ENCODE peak calls at places on chromosomes 16 and 17, in six cellular contexts. C, A, E, N, Q and B are unnamed samples. For H3K4me1, the result is how much of the 10 kb centered on the place peaks cover.

GRCh38 chr17:70168044-70168978 is 1.0 kb upstream of the KCNJ2 start:
- DNase-seq in C (peak), A (peak), E (peak), N (no peak), Q (peak), B (peak)

GRCh38 chr17:12134101-12134500 is 113.4 kb downstream of the MAP2K4 start:
- DNase-seq in C (no peak), A (no peak), E (no peak), N (no peak), Q (no peak), B (no peak)

GRCh38 chr16:82027629-82028035 is 7.4 kb upstream of the HSD17B2 start:
- DNase-seq in C (no peak), A (no peak), E (peak), N (no peak), Q (no peak), B (no peak)

GRCh38 chr16:25707982-25708583 is 16.3 kb downstream of the HS3ST4 start:
- DNase-seq in C (peak), A (peak), E (peak), N (peak), Q (no peak), B (no peak)

GRCh38 chr16:16137110-16137509 is 86.2 kb downstream of the ABCC6 start:
- DNase-seq in C (peak), A (peak), E (no peak), N (no peak), Q (no peak), B (no peak)

GRCh38 chr16:1335996-1336395 is 2.6 kb downstream of the BAIAP3 start:
- DNase-seq in C (peak), A (no peak), E (no peak), N (no peak), Q (no peak), B (peak)

GRCh38 chr17:15319461-15319860 is 21.9 kb downstream of the TEKT3 start:
- DNase-seq in C (no peak), A (no peak), E (no peak), N (no peak), Q (no peak), B (no peak)

GRCh38 chr16:2337431-2338296 is 2.9 kb downstream of the ABCA3 start:
- DNase-seq in C (no peak), A (no peak), E (no peak), N (no peak), Q (no peak), B (no peak)

GRCh38 chr17:34261568-34261967 is 6.5 kb downstream of the CCL2 start:
- DNase-seq in C (no peak), A (no peak), E (no peak), N (no peak), Q (no peak), B (no peak)

DNA sequence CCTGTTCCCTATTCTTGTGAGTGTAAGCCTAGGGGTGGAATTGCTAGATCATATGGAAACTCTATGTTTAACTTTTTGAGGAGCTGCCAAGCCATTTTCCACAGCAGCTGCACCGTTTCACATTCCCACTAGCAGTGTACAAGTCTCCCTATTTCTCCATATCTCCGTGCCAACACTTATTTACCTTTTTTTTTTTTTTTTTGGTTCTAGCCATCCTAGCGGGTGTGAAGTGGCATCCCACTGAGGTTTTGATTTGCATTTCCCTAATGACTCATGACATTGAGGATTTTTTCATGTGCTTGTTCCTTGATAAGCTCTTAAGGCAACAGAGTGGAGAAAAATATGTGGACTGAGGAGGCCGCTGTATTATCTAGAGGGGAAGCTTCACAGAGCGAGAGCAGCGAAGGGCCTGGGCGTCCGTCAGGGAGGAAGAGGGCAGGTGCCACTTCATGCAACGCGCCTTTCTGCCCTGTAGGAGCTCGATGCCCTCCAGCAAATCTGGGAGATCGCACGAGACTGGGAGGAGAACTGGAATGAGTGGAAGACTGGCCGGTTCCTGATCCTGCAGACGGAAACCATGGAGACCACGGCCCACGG is 50.0 kb downstream of the DNAH2 start:
- DNase-seq in C (peak), A (no peak), E (no peak), N (no peak), Q (peak), B (no peak)
- H3K4me3 ChIP-seq in C (no peak), A (no peak), E (no peak), N (no peak), Q (no peak), B (no peak)

GRCh38 chr17:4174556-4174955 is 31.6 kb downstream of the CYB5D2 start:
- DNase-seq in C (no peak), A (no peak), E (no peak), N (no peak), Q (no peak), B (no peak)
- H3K9ac ChIP-seq in C (no peak), A (no peak), E (no peak), N (no peak), Q (no peak), B (no peak)

GRCh38 chr16:19135896-19136438 is 22.2 kb downstream of the ITPRIPL2 start:
- DNase-seq in C (peak), A (peak), E (peak), N (no peak), Q (peak), B (no peak)

GRCh38 chr16:19135201-19135838 is 21.6 kb downstream of the ITPRIPL2 start:
- DNase-seq in C (peak), A (no peak), E (no peak), N (no peak), Q (no peak), B (no peak)

GRCh38 chr16:19132898-19133297 is 19.1 kb downstream of the ITPRIPL2 start:
- DNase-seq in C (no peak), A (no peak), E (no peak), N (no peak), Q (no peak), B (no peak)

GRCh38 chr16:19131809-19132777 is 18.3 kb downstream of the ITPRIPL2 start:
- DNase-seq in C (peak), A (peak), E (no peak), N (no peak), Q (no peak), B (no peak)

DNA sequence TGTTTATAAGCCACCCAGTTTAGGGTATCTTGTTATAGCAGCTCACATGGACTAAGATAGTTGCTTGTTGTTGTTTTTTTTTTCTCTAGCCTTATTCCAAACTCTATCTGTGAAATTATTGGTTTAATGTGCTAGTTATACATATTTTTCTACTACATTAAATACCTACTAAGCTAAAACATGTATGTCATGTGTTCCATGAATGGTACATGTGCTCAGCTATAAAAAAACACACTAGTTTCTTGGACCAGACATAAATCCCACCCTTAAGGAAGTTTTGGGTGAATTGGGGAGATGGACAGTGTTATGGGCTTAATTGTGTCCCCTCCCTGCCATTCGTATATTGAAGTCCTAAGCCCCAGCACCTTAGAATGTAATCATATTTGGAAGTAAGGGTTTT is 19.8 kb downstream of the ITPRIPL2 start:
- DNase-seq in C (no peak), A (no peak), E (no peak), N (no peak), Q (no peak), B (no peak)
- H3K4me1 ChIP-seq in C (under half), A (under half), E (under half), N (half or more), Q (under half), B (half or more)

DNA sequence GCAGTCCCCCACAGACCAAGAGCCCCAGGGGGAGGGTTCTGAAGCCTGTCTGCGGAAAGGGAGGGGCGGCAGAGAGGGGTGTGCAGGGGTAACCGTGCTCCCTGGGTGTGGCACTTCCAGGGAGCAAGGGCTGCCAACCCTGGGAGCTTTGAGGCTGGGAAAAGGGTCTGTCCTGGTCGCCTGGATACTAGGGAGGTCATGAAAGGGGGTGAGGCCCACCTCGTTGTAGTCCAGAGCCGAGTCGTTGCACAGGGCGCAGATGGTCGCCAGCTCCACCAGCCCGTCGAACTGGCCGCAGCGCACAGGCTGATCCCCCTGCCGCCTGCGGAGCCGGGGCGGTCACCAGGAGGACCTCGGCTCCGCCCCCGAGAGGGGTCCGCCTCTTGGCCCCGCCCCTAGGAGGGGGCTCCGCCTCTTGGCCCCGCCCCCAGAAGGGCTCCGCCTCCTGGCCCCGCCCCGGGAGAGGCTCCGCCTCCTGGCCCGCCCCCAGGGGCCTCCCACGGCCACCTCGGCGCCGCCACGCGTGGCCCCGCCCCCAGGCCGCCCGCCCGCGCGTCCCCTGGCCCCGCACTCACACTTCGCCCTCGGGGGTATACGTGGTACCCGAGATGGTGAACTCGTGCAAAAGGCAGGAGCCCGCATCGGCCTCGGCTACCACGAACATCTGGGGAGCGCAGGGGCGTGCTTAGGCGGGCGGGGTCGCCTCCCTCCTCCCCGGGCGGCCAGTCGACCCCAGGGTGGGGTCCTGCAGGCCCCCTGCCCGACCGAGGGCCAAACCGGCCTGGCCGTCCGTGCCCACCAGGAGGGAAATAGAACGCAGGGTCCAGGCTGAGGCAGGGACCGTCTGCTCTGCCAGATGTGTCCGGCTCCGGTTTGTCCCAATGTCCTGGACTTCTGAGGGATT is 19.5 kb downstream of the ATP2A3 start:
- DNase-seq in C (peak), A (peak), E (no peak), N (peak), Q (peak), B (peak)
- H3K4me3 ChIP-seq in C (peak), A (peak), E (no peak), N (peak), Q (peak), B (peak)

DNA sequence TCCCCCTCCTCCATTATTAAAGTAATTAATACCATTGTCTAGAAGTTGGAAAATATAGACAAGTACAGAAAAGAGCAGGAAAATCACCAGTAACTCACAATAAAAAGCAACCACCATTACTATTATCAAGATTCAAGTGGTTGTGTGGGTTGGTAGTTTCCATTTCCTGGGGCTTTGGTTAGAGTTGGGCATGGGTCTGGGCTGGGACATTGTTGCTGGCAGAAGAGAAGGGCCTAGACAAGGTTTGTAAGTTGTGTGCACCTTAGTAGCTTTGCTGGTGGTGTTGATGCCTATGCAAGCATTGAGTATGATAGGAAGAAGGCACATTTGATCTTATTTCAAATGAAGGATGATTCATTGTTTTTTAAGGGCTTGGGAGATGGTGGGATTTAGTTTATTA is 25.4 kb upstream of the NFATC3 start:
- DNase-seq in C (no peak), A (no peak), E (no peak), N (no peak), Q (no peak), B (no peak)
- H3K9ac ChIP-seq in C (no peak), A (no peak), E (no peak), N (no peak), Q (no peak), B (no peak)

GRCh38 chr16:11737678-11738077 is 5.0 kb downstream of the TXNDC11 start:
- DNase-seq in C (no peak), A (no peak), E (no peak), N (no peak), Q (no peak), B (no peak)
- H3K4me1 ChIP-seq in C (under half), A (under half), E (under half), N (under half), Q (under half), B (under half)

DNA sequence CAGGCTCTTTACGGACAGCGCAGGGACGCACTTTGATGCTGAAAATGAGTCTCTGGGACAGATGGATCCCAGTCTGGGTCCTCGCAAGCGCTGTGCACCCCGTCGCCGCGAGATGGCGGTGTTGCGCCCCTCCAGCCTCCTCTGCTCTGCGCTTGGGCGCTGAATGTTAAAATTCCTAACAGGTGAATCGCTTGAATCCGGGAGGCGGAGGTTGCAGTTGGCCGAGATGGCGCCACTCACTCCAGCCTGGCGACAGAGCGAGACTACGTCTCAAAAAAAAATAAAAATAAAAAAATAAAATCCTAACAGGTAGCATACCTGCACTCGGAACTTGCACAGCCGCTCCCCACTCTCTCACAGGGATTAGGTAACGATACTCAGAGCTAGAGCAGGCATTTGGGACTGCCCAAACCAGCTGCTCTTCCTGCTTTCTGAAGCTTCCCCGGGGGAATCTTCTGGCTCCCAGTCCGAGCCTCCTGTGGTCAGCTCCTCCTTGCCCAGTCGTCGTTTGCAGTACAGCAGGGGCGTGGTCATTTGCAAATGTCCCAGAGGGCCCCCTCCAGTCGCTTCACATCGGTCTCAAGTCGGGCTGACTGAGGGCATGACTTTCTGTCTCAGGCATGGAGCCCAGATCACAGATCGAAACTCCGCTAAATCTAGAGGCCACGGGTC is 26.2 kb upstream of the OSGIN1 start:
- DNase-seq in C (peak), A (peak), E (peak), N (peak), Q (peak), B (peak)
- H3K4me3 ChIP-seq in C (no peak), A (peak), E (peak), N (peak), Q (no peak), B (peak)

GRCh38 chr16:69905171-69905555 is 46.0 kb upstream of the CLEC18A start:
- DNase-seq in C (no peak), A (no peak), E (no peak), N (no peak), Q (no peak), B (no peak)
- H3K9ac ChIP-seq in C (no peak), A (no peak), E (no peak), N (no peak), Q (no peak), B (no peak)

DNA sequence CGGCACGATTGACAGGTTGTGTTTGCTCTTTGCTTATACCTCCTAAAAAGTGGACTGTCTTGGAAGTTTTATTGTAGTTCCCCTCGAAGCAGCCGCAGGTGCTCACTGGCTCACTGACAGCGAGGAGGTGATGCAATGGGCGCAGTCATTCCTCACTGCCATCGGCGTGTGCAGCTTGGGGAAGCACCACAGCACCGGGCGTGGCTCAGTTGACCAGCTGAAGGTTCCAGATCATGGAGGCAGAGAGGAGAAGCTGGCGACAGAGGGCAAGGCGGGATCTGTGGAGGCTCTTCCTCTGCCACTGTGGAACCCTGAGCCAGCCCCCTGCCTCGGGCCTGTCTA is 72.1 kb upstream of the TNRC6C start:
- DNase-seq in C (no peak), A (no peak), E (peak), N (no peak), Q (no peak), B (no peak)
- H3K4me1 ChIP-seq in C (under half), A (under half), E (under half), N (under half), Q (under half), B (under half)